ENCODE peak calls at places on chromosomes 12 and 14, in seven cellular contexts. Q, M, H, L, I, E and Y are unnamed samples.

GRCh38 chr12:90627180-90627896 is 327.6 kb downstream of the CCER1 start:
- DNase-seq in L (no peak), I (no peak), H (no peak), Q (no peak), E (peak), M (no peak), Y (no peak)

GRCh38 chr12:6425588-6426531 is 18.9 kb upstream of the CD27 start:
- DNase-seq in Q (no peak), I (no peak), L (no peak), E (peak), H (no peak), M (peak), Y (no peak)

GRCh38 chr14:106276326-106277267 is 750.2 kb downstream of the TMEM121 start:
- DNase-seq in L (no peak), H (no peak), E (no peak), I (no peak), M (no peak), Q (no peak), Y (no peak)

GRCh38 chr14:38721822-38722431 is 381.1 kb downstream of the SEC23A start:
- DNase-seq in H (peak), E (peak), M (no peak), Q (no peak), I (peak), L (peak), Y (no peak)

GRCh38 chr12:65879878-65880277 is 55.6 kb downstream of the HMGA2 start:
- DNase-seq in I (no peak), H (no peak), L (peak), E (no peak), M (no peak), Q (no peak), Y (peak)

GRCh38 chr14:83664389-83664788 is 1865.6 kb upstream of the FLRT2 start:
- DNase-seq in Q (no peak), L (no peak), M (no peak), H (no peak), E (no peak), I (no peak), Y (no peak)

GRCh38 chr12:94795520-94795919 is 145.2 kb upstream of the TMCC3 start:
- DNase-seq in E (no peak), I (no peak), M (no peak), Q (no peak), H (no peak), L (peak), Y (no peak)

GRCh38 chr14:95507174-95507573 is 9.3 kb downstream of the SYNE3 start:
- DNase-seq in E (peak), I (peak), L (peak), H (peak), M (no peak), Q (peak), Y (peak)

GRCh38 chr12:58364389-58365086 is 423.2 kb downstream of the ATP23 start:
- DNase-seq in M (no peak), E (no peak), I (no peak), L (peak), Q (no peak), H (no peak), Y (peak)

GRCh38 chr14:103520657-103521437 is 1.8 kb downstream of the CKB start:
- DNase-seq in I (peak), Q (peak), E (peak), H (peak), L (no peak), M (peak), Y (no peak)

GRCh38 chr12:120688527-120689071 is 1.6 kb downstream of the MLEC start:
- DNase-seq in M (no peak), I (no peak), L (no peak), E (peak), Q (no peak), H (no peak), Y (no peak)

GRCh38 chr12:91923864-91924263 is 221.8 kb downstream of the BTG1 start:
- DNase-seq in E (no peak), L (no peak), I (no peak), H (peak), M (peak), Q (peak), Y (no peak)

GRCh38 chr12:11555743-11556625 is 93.5 kb upstream of the ETV6 start:
- DNase-seq in L (no peak), E (peak), Q (no peak), M (no peak), H (no peak), I (no peak), Y (no peak)

GRCh38 chr14:104317500-104317805 is 179.1 kb downstream of the KIF26A start:
- DNase-seq in L (no peak), E (no peak), M (no peak), Q (peak), H (no peak), I (no peak), Y (no peak)

GRCh38 chr14:53894456-53894855 is 62.2 kb downstream of the BMP4 start:
- DNase-seq in I (no peak), Q (no peak), H (no peak), L (peak), M (no peak), E (no peak), Y (no peak)

GRCh38 chr12:76186507-76186906 is 102.0 kb upstream of the NAP1L1 start:
- DNase-seq in E (no peak), L (peak), H (no peak), M (no peak), I (no peak), Q (no peak), Y (no peak)

GRCh38 chr12:32671930-32672785 is 6.9 kb upstream of the DNM1L start:
- DNase-seq in Q (no peak), H (no peak), L (peak), I (peak), E (peak), M (no peak), Y (no peak)

GRCh38 chr14:76961631-76962302 is 66.7 kb downstream of the IRF2BPL start:
- DNase-seq in E (peak), I (peak), Q (peak), M (peak), L (peak), H (peak), Y (peak)

GRCh38 chr12:23950775-23951391 is 1.4 kb upstream of the SOX5 start:
- DNase-seq in E (no peak), I (peak), Q (no peak), H (no peak), M (peak), L (no peak), Y (no peak)

GRCh38 chr14:92603309-92604257 is 90.0 kb downstream of the RIN3 start:
- DNase-seq in M (no peak), E (no peak), Q (peak), L (peak), H (peak), I (peak), Y (no peak)

GRCh38 chr14:70567791-70568190 is 32.7 kb downstream of the MED6 start:
- DNase-seq in I (no peak), E (peak), M (no peak), H (no peak), L (no peak), Q (no peak), Y (peak)

GRCh38 chr12:96120359-96121100 is 73.6 kb upstream of the ELK3 start:
- DNase-seq in H (peak), I (no peak), L (no peak), E (peak), Q (peak), M (no peak), Y (no peak)

GRCh38 chr12:107655281-107656065 is 30.1 kb upstream of the PWP1 start:
- DNase-seq in E (no peak), H (no peak), Q (no peak), M (no peak), I (no peak), L (no peak), Y (no peak)

GRCh38 chr12:115964214-115964613 is 313.3 kb downstream of the MED13L start:
- DNase-seq in M (no peak), E (no peak), Q (no peak), L (no peak), I (no peak), H (no peak), Y (no peak)

GRCh38 chr14:100673085-100673806 is 53.4 kb upstream of the DLK1 start:
- DNase-seq in M (peak), L (no peak), H (no peak), I (no peak), Q (peak), E (no peak), Y (no peak)

GRCh38 chr14:99729991-99730875 is 46.1 kb downstream of the CYP46A1 start:
- DNase-seq in I (peak), L (no peak), Q (peak), H (peak), E (peak), M (peak), Y (no peak)

GRCh38 chr14:104895786-104896642 is 28.7 kb upstream of the PLD4 start:
- DNase-seq in I (no peak), E (peak), H (peak), L (no peak), Q (peak), M (peak), Y (no peak)

GRCh38 chr12:19872745-19873144 is 433.5 kb downstream of the AEBP2 start:
- DNase-seq in M (no peak), L (no peak), I (no peak), E (no peak), Q (no peak), H (no peak), Y (no peak)

GRCh38 chr14:71588028-71588427 is 344.2 kb upstream of the RGS6 start:
- DNase-seq in Q (no peak), H (no peak), E (no peak), M (no peak), L (peak), I (no peak), Y (no peak)

GRCh38 chr14:73977896-73978295 is 27.8 kb downstream of the COQ6 start:
- DNase-seq in H (no peak), E (no peak), I (no peak), L (no peak), M (no peak), Q (no peak), Y (no peak)

GRCh38 chr12:89205517-89205916 is 146.8 kb downstream of the DUSP6 start:
- DNase-seq in I (no peak), M (no peak), Q (no peak), H (no peak), E (no peak), L (no peak), Y (no peak)

GRCh38 chr14:51704465-51705050 is 52.8 kb downstream of the FRMD6 start:
- DNase-seq in L (no peak), I (no peak), H (no peak), E (no peak), Q (no peak), M (no peak), Y (no peak)

GRCh38 chr12:111823891-111824290 is 18.1 kb upstream of the MAPKAPK5 start:
- DNase-seq in E (no peak), M (no peak), H (no peak), L (no peak), Q (no peak), I (no peak), Y (no peak)

GRCh38 chr12:123254853-123255446 is 16.7 kb downstream of the CDK2AP1 start:
- DNase-seq in E (no peak), Q (no peak), M (no peak), I (no peak), H (no peak), L (no peak), Y (no peak)

GRCh38 chr12:73935817-73936216 is 601.8 kb upstream of the ATXN7L3B start:
- DNase-seq in H (no peak), I (no peak), L (no peak), M (no peak), E (no peak), Q (no peak), Y (no peak)

GRCh38 chr14:101824339-101824727 is 62.8 kb downstream of the PPP2R5C start:
- DNase-seq in I (no peak), Q (no peak), H (no peak), L (no peak), E (peak), M (no peak), Y (no peak)

GRCh38 chr12:63955831-63956685 is 111.6 kb downstream of the SRGAP1 start:
- DNase-seq in E (peak), H (no peak), L (no peak), M (no peak), I (no peak), Q (no peak), Y (no peak)

GRCh38 chr12:122031342-122032216 is 9.9 kb downstream of the BCL7A start:
- DNase-seq in L (no peak), I (no peak), H (peak), Q (peak), M (no peak), E (peak), Y (no peak)